ENCODE peak calls at places on chromosomes 1 and 21, in five cellular contexts. One of them, this sample, is unnamed. For H3K4me1, the result is how much of the 10 kb centered on the place peaks cover.

GRCh38 chr1:56133517-56134472 is 445.6 kb downstream of the PLPP3 start:
- DNase-seq in ovary: no peak
- DNase-seq in SK-N-SH: no peak
- DNase-seq in H1: no peak
- DNase-seq in HepG2: no peak
- DNase-seq in this sample: no peak

GRCh38 chr1:210252621-210253041 is 20.0 kb downstream of the SERTAD4 start:
- DNase-seq in ovary: no peak
- DNase-seq in SK-N-SH: peak
- DNase-seq in H1: peak
- DNase-seq in HepG2: no peak
- DNase-seq in this sample: no peak

GRCh38 chr1:225418059-225418458 is 9.8 kb downstream of the LBR start:
- DNase-seq in ovary: no peak
- DNase-seq in HepG2: no peak
- DNase-seq in SK-N-SH: no peak
- DNase-seq in H1: no peak
- DNase-seq in this sample: no peak

GRCh38 chr1:89705901-89706699 is 73.2 kb downstream of the LRRC8C start:
- DNase-seq in ovary: no peak
- DNase-seq in HepG2: no peak
- DNase-seq in SK-N-SH: no peak
- DNase-seq in H1: no peak
- DNase-seq in this sample: no peak

GRCh38 chr1:234069760-234070159 is 165.3 kb downstream of the SLC35F3 start:
- DNase-seq in HepG2: no peak
- DNase-seq in H1: no peak
- DNase-seq in SK-N-SH: no peak
- DNase-seq in ovary: no peak
- DNase-seq in this sample: no peak

GRCh38 chr1:247367786-247368342 is 36.2 kb upstream of the ZNF496 start:
- DNase-seq in H1: no peak
- DNase-seq in HepG2: no peak
- DNase-seq in SK-N-SH: no peak
- DNase-seq in ovary: no peak
- DNase-seq in this sample: no peak

GRCh38 chr21:29091032-29091431 is 17.6 kb upstream of the CCT8 start:
- DNase-seq in SK-N-SH: no peak
- DNase-seq in ovary: no peak
- DNase-seq in HepG2: no peak
- DNase-seq in H1: no peak
- DNase-seq in this sample: no peak

GRCh38 chr1:21667348-21668231 is 1.6 kb downstream of the RAP1GAP start:
- DNase-seq in HepG2: no peak
- DNase-seq in H1: no peak
- DNase-seq in SK-N-SH: no peak
- DNase-seq in ovary: no peak
- DNase-seq in this sample: no peak

GRCh38 chr1:48039088-48040049 is 42.2 kb upstream of the TRABD2B start:
- DNase-seq in HepG2: no peak
- DNase-seq in ovary: no peak
- DNase-seq in H1: no peak
- DNase-seq in SK-N-SH: no peak
- DNase-seq in this sample: no peak

GRCh38 chr1:190658907-190659306 is 181.2 kb upstream of the BRINP3 start:
- DNase-seq in SK-N-SH: no peak
- DNase-seq in H1: no peak
- DNase-seq in HepG2: no peak
- DNase-seq in ovary: no peak
- DNase-seq in this sample: no peak

GRCh38 chr1:61756773-61757172 is 14.5 kb downstream of the PATJ start:
- DNase-seq in HepG2: no peak
- DNase-seq in SK-N-SH: no peak
- DNase-seq in ovary: no peak
- DNase-seq in H1: no peak
- DNase-seq in this sample: no peak

GRCh38 chr1:9737057-9737456 is 85.5 kb downstream of the PIK3CD start:
- DNase-seq in ovary: no peak
- DNase-seq in SK-N-SH: no peak
- DNase-seq in H1: no peak
- DNase-seq in HepG2: no peak
- DNase-seq in this sample: no peak

DNA sequence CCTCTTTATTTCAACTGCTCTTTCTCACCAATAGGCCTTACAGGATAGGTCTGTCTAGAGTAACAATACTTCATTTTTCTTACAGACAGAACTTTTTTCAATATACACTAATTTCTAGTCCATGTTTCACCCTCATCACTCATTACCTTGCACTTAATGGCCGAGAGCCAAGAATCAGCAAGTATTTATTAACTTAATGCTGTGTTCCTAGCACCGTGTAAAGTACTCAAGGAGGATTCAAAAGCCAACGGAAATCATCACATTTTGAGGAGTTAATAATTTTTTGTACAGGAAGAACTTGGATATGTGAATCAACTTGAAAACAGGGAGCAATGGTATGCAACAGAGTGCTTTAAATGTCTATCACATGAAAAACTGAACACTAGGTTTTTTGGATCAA is 102.0 kb downstream of the PTPN14 start:
- DNase-seq in ovary: no peak
- DNase-seq in H1: no peak
- DNase-seq in HepG2: no peak
- DNase-seq in SK-N-SH: no peak
- DNase-seq in this sample: no peak
- H3K4me1 ChIP-seq in ovary: under half
- H3K4me1 ChIP-seq in H1: under half
- H3K4me1 ChIP-seq in HepG2: under half
- H3K4me1 ChIP-seq in SK-N-SH: half or more
- H3K4me1 ChIP-seq in this sample: under half

DNA sequence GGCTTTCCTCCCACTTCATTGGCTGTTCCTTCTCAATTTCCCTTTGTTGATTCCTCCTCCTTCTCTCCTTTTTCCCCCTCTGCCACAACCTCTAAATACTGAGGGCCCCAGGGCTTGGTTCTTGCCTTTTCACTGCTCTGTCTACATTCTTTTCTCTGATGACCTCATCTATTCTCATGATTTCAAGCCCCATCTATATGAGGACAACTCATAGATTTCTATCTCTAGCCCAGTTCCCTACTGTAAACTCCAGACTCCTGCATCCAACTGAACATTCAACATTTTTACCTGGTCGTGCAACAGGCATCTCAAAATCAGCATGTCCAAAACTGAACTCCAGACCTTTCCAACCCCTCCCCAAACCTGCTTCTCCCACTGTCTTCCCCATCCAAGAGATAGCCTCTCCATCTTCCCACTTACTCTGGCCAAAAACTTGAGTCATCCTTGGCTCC is 11.5 kb upstream of the SLC9A1 start:
- DNase-seq in ovary: no peak
- DNase-seq in SK-N-SH: no peak
- DNase-seq in H1: no peak
- DNase-seq in HepG2: no peak
- DNase-seq in this sample: no peak
- TF ChIP-seq EP300 in ovary: no peak
- TF ChIP-seq EP300 in SK-N-SH: no peak
- TF ChIP-seq EP300 in H1: no peak
- TF ChIP-seq EP300 in HepG2: no peak
- TF ChIP-seq EP300 in this sample: no peak

DNA sequence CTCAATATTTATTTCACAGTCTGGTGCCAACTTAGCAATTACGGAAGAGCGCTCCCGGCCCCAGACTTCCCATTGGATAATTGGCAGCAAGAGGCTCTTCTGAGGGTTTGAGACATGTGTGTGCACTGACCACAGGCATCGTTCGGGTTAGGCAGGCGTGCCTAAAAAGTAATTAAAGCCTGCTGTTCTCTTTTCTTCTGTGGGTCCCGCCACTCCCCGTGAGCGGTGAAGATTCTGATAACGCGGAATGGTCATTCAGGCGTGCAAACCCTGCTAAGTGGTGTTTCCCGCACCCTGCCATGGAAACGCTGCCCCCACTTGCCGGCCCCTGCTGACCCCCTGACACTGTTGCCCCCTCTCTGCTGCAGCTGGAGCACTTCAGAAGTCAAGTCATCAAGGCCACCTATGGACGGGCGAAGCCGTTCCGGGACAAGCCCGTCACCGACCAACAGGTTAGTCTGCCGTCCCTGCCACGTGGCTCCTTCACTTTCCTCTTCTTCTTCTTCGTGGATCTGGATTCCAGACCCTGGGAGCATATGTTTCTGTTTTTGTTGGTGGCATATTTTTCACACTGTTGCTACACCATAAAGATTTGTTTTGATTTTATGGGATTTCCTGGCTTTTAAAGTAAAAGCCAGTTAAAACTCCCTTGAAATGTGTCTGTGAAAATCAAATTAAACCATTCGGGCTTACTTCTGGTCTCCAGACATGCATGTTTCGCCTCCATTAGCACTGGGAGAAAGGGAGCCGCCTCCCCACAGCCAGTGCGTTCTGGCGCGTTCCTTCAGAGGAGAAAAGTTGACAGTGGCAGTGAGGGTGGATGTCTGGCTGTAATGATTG is 79.9 kb downstream of the FHAD1 start:
- DNase-seq in ovary: no peak
- DNase-seq in SK-N-SH: peak
- DNase-seq in H1: no peak
- DNase-seq in HepG2: no peak
- DNase-seq in this sample: no peak
- H3K4me1 ChIP-seq in ovary: under half
- H3K4me1 ChIP-seq in SK-N-SH: under half
- H3K4me1 ChIP-seq in H1: under half
- H3K4me1 ChIP-seq in HepG2: under half
- H3K4me1 ChIP-seq in this sample: under half

DNA sequence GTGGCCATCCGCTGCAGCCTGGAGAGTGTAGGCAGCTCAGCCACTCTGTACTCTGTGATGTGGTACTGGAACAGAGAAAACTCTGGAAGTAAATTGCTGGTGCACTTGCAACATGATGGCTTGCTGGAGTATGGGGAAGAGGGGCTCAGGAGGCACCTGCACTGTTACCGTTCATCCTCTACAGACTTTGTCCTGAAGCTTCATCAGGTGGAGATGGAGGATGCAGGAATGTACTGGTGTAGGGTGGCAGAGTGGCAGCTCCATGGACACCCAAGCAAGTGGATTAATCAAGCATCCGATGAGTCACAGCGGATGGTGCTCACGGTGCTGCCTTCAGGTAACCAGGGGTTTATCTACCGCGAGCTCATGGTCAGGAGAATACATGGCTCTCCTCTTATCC is 24.0 kb downstream of the CD101 start:
- DNase-seq in HepG2: no peak
- DNase-seq in H1: no peak
- DNase-seq in SK-N-SH: no peak
- DNase-seq in ovary: no peak
- DNase-seq in this sample: no peak
- TF ChIP-seq EP300 in HepG2: no peak
- TF ChIP-seq EP300 in H1: no peak
- TF ChIP-seq EP300 in SK-N-SH: no peak
- TF ChIP-seq EP300 in ovary: no peak
- TF ChIP-seq EP300 in this sample: no peak

DNA sequence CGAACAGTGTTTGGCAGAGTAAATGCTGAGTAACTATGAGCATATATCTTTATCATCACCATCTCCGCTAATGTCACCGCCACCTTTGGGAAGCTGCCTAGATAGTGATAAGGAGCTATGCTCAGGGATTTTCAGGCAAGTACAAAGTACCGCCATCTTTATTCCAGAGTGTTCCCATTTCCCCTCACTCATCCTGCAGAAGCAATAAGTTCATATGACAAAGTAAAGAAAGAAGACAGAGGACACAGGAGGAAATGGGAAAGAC is 89.6 kb downstream of the TGFBR3 start:
- DNase-seq in ovary: no peak
- DNase-seq in SK-N-SH: no peak
- DNase-seq in H1: no peak
- DNase-seq in HepG2: no peak
- DNase-seq in this sample: no peak
- H3K4me1 ChIP-seq in ovary: under half
- H3K4me1 ChIP-seq in SK-N-SH: under half
- H3K4me1 ChIP-seq in H1: under half
- H3K4me1 ChIP-seq in HepG2: under half
- H3K4me1 ChIP-seq in this sample: under half

DNA sequence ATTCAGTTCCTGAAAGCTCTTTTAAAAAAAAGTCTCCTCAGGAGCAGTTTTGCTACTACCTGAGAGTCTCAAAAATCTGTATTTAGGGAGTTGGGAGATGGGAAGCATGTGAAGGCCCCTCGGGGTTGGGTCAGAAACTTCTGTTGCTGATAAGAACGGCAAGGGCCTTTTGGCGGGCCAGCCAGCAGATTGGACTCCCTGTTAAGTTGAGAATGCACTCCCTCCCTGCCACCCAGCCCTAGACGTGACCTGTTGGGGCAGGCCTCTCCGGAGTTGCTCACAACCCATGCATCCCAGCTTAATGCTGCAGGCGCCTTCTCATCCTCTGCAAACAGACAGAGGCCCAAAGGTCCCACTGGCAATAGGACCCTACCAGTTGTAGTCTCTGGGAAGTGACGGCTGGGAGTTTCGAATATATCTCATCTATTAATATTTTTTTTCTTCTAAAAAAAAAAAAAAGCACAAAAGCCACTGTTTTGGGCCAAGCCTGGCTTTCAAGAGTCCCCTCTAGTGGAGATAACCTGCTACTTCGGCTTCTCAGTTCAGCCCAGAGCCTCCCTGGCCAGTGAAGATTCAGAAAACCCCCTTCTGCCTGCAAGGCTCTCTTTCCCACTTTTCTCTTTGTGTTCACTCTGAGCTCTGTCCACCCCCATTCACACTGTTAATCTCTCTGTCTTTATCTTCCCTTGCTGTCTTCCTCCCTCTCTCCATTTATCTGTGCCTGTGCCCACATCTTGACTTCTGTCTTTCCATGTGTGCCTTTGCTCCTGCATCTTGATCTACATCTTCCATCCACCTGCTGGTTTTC is 5.3 kb downstream of the PLXNA2 start:
- DNase-seq in HepG2: no peak
- DNase-seq in ovary: no peak
- DNase-seq in H1: no peak
- DNase-seq in SK-N-SH: peak
- DNase-seq in this sample: no peak
- TF ChIP-seq EP300 in HepG2: no peak
- TF ChIP-seq EP300 in ovary: no peak
- TF ChIP-seq EP300 in H1: no peak
- TF ChIP-seq EP300 in SK-N-SH: no peak
- TF ChIP-seq EP300 in this sample: no peak

DNA sequence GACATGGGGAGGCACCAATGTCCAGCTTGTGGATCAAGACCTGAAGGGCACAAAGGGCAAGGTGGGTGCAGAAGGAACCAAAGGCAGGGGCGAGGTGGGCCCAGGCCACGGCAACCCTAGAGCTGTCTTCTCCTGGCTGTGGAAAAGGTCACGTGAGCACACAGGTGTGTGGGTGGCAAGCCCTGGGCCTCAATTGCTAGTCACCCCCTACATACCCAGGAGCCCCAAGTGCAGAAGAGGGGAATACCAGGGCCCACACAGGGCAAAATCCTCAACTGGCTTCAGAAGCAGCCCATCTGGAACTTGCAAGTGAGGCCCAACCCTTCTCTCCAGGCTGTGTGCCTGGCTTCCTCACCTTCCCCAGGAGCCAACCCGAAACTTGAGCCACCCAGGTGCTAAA is 25.6 kb downstream of the ZBTB17 start:
- DNase-seq in HepG2: no peak
- DNase-seq in H1: no peak
- DNase-seq in ovary: no peak
- DNase-seq in SK-N-SH: no peak
- DNase-seq in this sample: no peak
- H3K4me1 ChIP-seq in HepG2: under half
- H3K4me1 ChIP-seq in H1: under half
- H3K4me1 ChIP-seq in ovary: under half
- H3K4me1 ChIP-seq in SK-N-SH: half or more
- H3K4me1 ChIP-seq in this sample: half or more